ENCODE peak calls at places on chromosomes 7 and 10, in nine cellular contexts. One of them, this sample, is unnamed.

GRCh38 chr10:62597226-62597625 is 207.3 kb upstream of the ADO start:
- DNase-seq in PC-3: peak
- DNase-seq in stimulated activated CD8-positive, alpha-beta memory T cell treated with anti-CD3 and anti-CD28 coated beads, Interleukin-7, amount 100 ng/mL, for 4 hours: no peak
- DNase-seq in myocyte: no peak
- DNase-seq in GM12865: no peak
- DNase-seq in skeletal muscle cell: no peak
- DNase-seq in GM19239: no peak
- DNase-seq in AML-193: no peak
- DNase-seq in fibroblast of mammary gland: peak
- DNase-seq in this sample: no peak

GRCh38 chr7:17015575-17015974 is 133.8 kb upstream of the AGR3 start:
- DNase-seq in PC-3: no peak
- DNase-seq in stimulated activated CD8-positive, alpha-beta memory T cell treated with anti-CD3 and anti-CD28 coated beads, Interleukin-7, amount 100 ng/mL, for 4 hours: no peak
- DNase-seq in myocyte: peak
- DNase-seq in GM12865: peak
- DNase-seq in skeletal muscle cell: no peak
- DNase-seq in GM19239: no peak
- DNase-seq in AML-193: no peak
- DNase-seq in fibroblast of mammary gland: peak
- DNase-seq in this sample: no peak

GRCh38 chr7:45663167-45663921 is 89.2 kb downstream of the ADCY1 start:
- DNase-seq in PC-3: peak
- DNase-seq in stimulated activated CD8-positive, alpha-beta memory T cell treated with anti-CD3 and anti-CD28 coated beads, Interleukin-7, amount 100 ng/mL, for 4 hours: no peak
- DNase-seq in myocyte: peak
- DNase-seq in GM12865: no peak
- DNase-seq in skeletal muscle cell: no peak
- DNase-seq in GM19239: peak
- DNase-seq in AML-193: no peak
- DNase-seq in fibroblast of mammary gland: peak
- DNase-seq in this sample: no peak

GRCh38 chr10:24974978-24975377 is 22.6 kb upstream of the PRTFDC1 start:
- DNase-seq in PC-3: no peak
- DNase-seq in stimulated activated CD8-positive, alpha-beta memory T cell treated with anti-CD3 and anti-CD28 coated beads, Interleukin-7, amount 100 ng/mL, for 4 hours: no peak
- DNase-seq in myocyte: peak
- DNase-seq in GM12865: no peak
- DNase-seq in skeletal muscle cell: peak
- DNase-seq in GM19239: no peak
- DNase-seq in AML-193: no peak
- DNase-seq in fibroblast of mammary gland: peak
- DNase-seq in this sample: no peak

GRCh38 chr7:136074840-136075239 is 97.7 kb upstream of the MTPN start:
- DNase-seq in PC-3: no peak
- DNase-seq in stimulated activated CD8-positive, alpha-beta memory T cell treated with anti-CD3 and anti-CD28 coated beads, Interleukin-7, amount 100 ng/mL, for 4 hours: no peak
- DNase-seq in myocyte: no peak
- DNase-seq in GM12865: no peak
- DNase-seq in skeletal muscle cell: no peak
- DNase-seq in GM19239: no peak
- DNase-seq in AML-193: no peak
- DNase-seq in fibroblast of mammary gland: no peak
- DNase-seq in this sample: no peak

GRCh38 chr10:100315603-100316002 is 14.4 kb downstream of the PKD2L1 start:
- DNase-seq in PC-3: no peak
- DNase-seq in stimulated activated CD8-positive, alpha-beta memory T cell treated with anti-CD3 and anti-CD28 coated beads, Interleukin-7, amount 100 ng/mL, for 4 hours: no peak
- DNase-seq in myocyte: no peak
- DNase-seq in GM12865: no peak
- DNase-seq in skeletal muscle cell: no peak
- DNase-seq in GM19239: no peak
- DNase-seq in AML-193: no peak
- DNase-seq in fibroblast of mammary gland: no peak
- DNase-seq in this sample: no peak

GRCh38 chr7:107953924-107954303 is 49.0 kb downstream of the LAMB1 start:
- DNase-seq in PC-3: peak
- DNase-seq in stimulated activated CD8-positive, alpha-beta memory T cell treated with anti-CD3 and anti-CD28 coated beads, Interleukin-7, amount 100 ng/mL, for 4 hours: no peak
- DNase-seq in myocyte: no peak
- DNase-seq in GM12865: no peak
- DNase-seq in skeletal muscle cell: no peak
- DNase-seq in GM19239: no peak
- DNase-seq in AML-193: no peak
- DNase-seq in fibroblast of mammary gland: no peak
- DNase-seq in this sample: no peak

GRCh38 chr10:119673271-119673670 is 22.1 kb downstream of the BAG3 start:
- DNase-seq in PC-3: no peak
- DNase-seq in stimulated activated CD8-positive, alpha-beta memory T cell treated with anti-CD3 and anti-CD28 coated beads, Interleukin-7, amount 100 ng/mL, for 4 hours: no peak
- DNase-seq in myocyte: no peak
- DNase-seq in GM12865: no peak
- DNase-seq in skeletal muscle cell: no peak
- DNase-seq in GM19239: no peak
- DNase-seq in AML-193: no peak
- DNase-seq in fibroblast of mammary gland: no peak
- DNase-seq in this sample: no peak

GRCh38 chr10:29642996-29643395 is 8.2 kb upstream of the SVIL start:
- DNase-seq in PC-3: no peak
- DNase-seq in stimulated activated CD8-positive, alpha-beta memory T cell treated with anti-CD3 and anti-CD28 coated beads, Interleukin-7, amount 100 ng/mL, for 4 hours: no peak
- DNase-seq in myocyte: peak
- DNase-seq in GM12865: no peak
- DNase-seq in skeletal muscle cell: peak
- DNase-seq in GM19239: no peak
- DNase-seq in AML-193: no peak
- DNase-seq in fibroblast of mammary gland: peak
- DNase-seq in this sample: no peak

GRCh38 chr10:78212134-78212785 is 178.6 kb downstream of the RPS24 start:
- DNase-seq in PC-3: peak
- DNase-seq in stimulated activated CD8-positive, alpha-beta memory T cell treated with anti-CD3 and anti-CD28 coated beads, Interleukin-7, amount 100 ng/mL, for 4 hours: no peak
- DNase-seq in myocyte: peak
- DNase-seq in GM12865: no peak
- DNase-seq in skeletal muscle cell: no peak
- DNase-seq in GM19239: no peak
- DNase-seq in AML-193: no peak
- DNase-seq in fibroblast of mammary gland: peak
- DNase-seq in this sample: no peak

GRCh38 chr7:44163591-44163990 is 22.5 kb upstream of the MYL7 start:
- DNase-seq in PC-3: peak
- DNase-seq in stimulated activated CD8-positive, alpha-beta memory T cell treated with anti-CD3 and anti-CD28 coated beads, Interleukin-7, amount 100 ng/mL, for 4 hours: no peak
- DNase-seq in myocyte: peak
- DNase-seq in GM12865: no peak
- DNase-seq in skeletal muscle cell: peak
- DNase-seq in GM19239: no peak
- DNase-seq in AML-193: no peak
- DNase-seq in fibroblast of mammary gland: peak
- DNase-seq in this sample: no peak

GRCh38 chr10:122290334-122290733 is 19.2 kb downstream of the BTBD16 start:
- DNase-seq in PC-3: no peak
- DNase-seq in stimulated activated CD8-positive, alpha-beta memory T cell treated with anti-CD3 and anti-CD28 coated beads, Interleukin-7, amount 100 ng/mL, for 4 hours: no peak
- DNase-seq in myocyte: no peak
- DNase-seq in GM12865: no peak
- DNase-seq in skeletal muscle cell: no peak
- DNase-seq in GM19239: no peak
- DNase-seq in AML-193: no peak
- DNase-seq in fibroblast of mammary gland: peak
- DNase-seq in this sample: no peak

GRCh38 chr10:43106256-43107091 is 29.6 kb downstream of the RET start:
- DNase-seq in PC-3: no peak
- DNase-seq in stimulated activated CD8-positive, alpha-beta memory T cell treated with anti-CD3 and anti-CD28 coated beads, Interleukin-7, amount 100 ng/mL, for 4 hours: no peak
- DNase-seq in myocyte: no peak
- DNase-seq in GM12865: peak
- DNase-seq in skeletal muscle cell: no peak
- DNase-seq in GM19239: no peak
- DNase-seq in AML-193: no peak
- DNase-seq in fibroblast of mammary gland: no peak
- DNase-seq in this sample: no peak

GRCh38 chr7:151008511-151009323 is 15.6 kb downstream of the ATG9B start:
- DNase-seq in PC-3: no peak
- DNase-seq in stimulated activated CD8-positive, alpha-beta memory T cell treated with anti-CD3 and anti-CD28 coated beads, Interleukin-7, amount 100 ng/mL, for 4 hours: peak
- DNase-seq in myocyte: no peak
- DNase-seq in GM12865: peak
- DNase-seq in skeletal muscle cell: no peak
- DNase-seq in GM19239: peak
- DNase-seq in AML-193: peak
- DNase-seq in fibroblast of mammary gland: peak
- DNase-seq in this sample: peak

GRCh38 chr10:74021248-74022055 is 23.5 kb downstream of the VCL start:
- DNase-seq in PC-3: peak
- DNase-seq in stimulated activated CD8-positive, alpha-beta memory T cell treated with anti-CD3 and anti-CD28 coated beads, Interleukin-7, amount 100 ng/mL, for 4 hours: no peak
- DNase-seq in myocyte: no peak
- DNase-seq in GM12865: no peak
- DNase-seq in skeletal muscle cell: peak
- DNase-seq in GM19239: no peak
- DNase-seq in AML-193: peak
- DNase-seq in fibroblast of mammary gland: peak
- DNase-seq in this sample: no peak

GRCh38 chr10:47402681-47403301 is 18.7 kb upstream of the ZNF488 start:
- DNase-seq in PC-3: peak
- DNase-seq in stimulated activated CD8-positive, alpha-beta memory T cell treated with anti-CD3 and anti-CD28 coated beads, Interleukin-7, amount 100 ng/mL, for 4 hours: no peak
- DNase-seq in myocyte: peak
- DNase-seq in GM12865: no peak
- DNase-seq in skeletal muscle cell: peak
- DNase-seq in GM19239: no peak
- DNase-seq in AML-193: no peak
- DNase-seq in fibroblast of mammary gland: peak
- DNase-seq in this sample: peak

GRCh38 chr10:33334839-33335549 is 527 bp upstream of the NRP1 start:
- DNase-seq in PC-3: peak
- DNase-seq in stimulated activated CD8-positive, alpha-beta memory T cell treated with anti-CD3 and anti-CD28 coated beads, Interleukin-7, amount 100 ng/mL, for 4 hours: no peak
- DNase-seq in myocyte: peak
- DNase-seq in GM12865: peak
- DNase-seq in skeletal muscle cell: peak
- DNase-seq in GM19239: no peak
- DNase-seq in AML-193: peak
- DNase-seq in fibroblast of mammary gland: peak
- DNase-seq in this sample: peak

GRCh38 chr7:2173184-2173827 is 59.4 kb downstream of the MAD1L1 start:
- DNase-seq in PC-3: no peak
- DNase-seq in stimulated activated CD8-positive, alpha-beta memory T cell treated with anti-CD3 and anti-CD28 coated beads, Interleukin-7, amount 100 ng/mL, for 4 hours: no peak
- DNase-seq in myocyte: no peak
- DNase-seq in GM12865: no peak
- DNase-seq in skeletal muscle cell: no peak
- DNase-seq in GM19239: no peak
- DNase-seq in AML-193: no peak
- DNase-seq in fibroblast of mammary gland: no peak
- DNase-seq in this sample: no peak

GRCh38 chr10:73881221-73881919 is 7.0 kb upstream of the CAMK2G start:
- DNase-seq in PC-3: peak
- DNase-seq in stimulated activated CD8-positive, alpha-beta memory T cell treated with anti-CD3 and anti-CD28 coated beads, Interleukin-7, amount 100 ng/mL, for 4 hours: no peak
- DNase-seq in myocyte: no peak
- DNase-seq in GM12865: no peak
- DNase-seq in skeletal muscle cell: no peak
- DNase-seq in GM19239: no peak
- DNase-seq in AML-193: no peak
- DNase-seq in fibroblast of mammary gland: no peak
- DNase-seq in this sample: no peak

GRCh38 chr7:117816727-117817126 is 56.5 kb downstream of the CTTNBP2 start:
- DNase-seq in PC-3: peak
- DNase-seq in stimulated activated CD8-positive, alpha-beta memory T cell treated with anti-CD3 and anti-CD28 coated beads, Interleukin-7, amount 100 ng/mL, for 4 hours: no peak
- DNase-seq in myocyte: no peak
- DNase-seq in GM12865: no peak
- DNase-seq in skeletal muscle cell: no peak
- DNase-seq in GM19239: no peak
- DNase-seq in AML-193: no peak
- DNase-seq in fibroblast of mammary gland: peak
- DNase-seq in this sample: no peak

GRCh38 chr7:37312608-37313007 is 136.1 kb downstream of the ELMO1 start:
- DNase-seq in PC-3: no peak
- DNase-seq in stimulated activated CD8-positive, alpha-beta memory T cell treated with anti-CD3 and anti-CD28 coated beads, Interleukin-7, amount 100 ng/mL, for 4 hours: no peak
- DNase-seq in myocyte: no peak
- DNase-seq in GM12865: no peak
- DNase-seq in skeletal muscle cell: no peak
- DNase-seq in GM19239: no peak
- DNase-seq in AML-193: no peak
- DNase-seq in fibroblast of mammary gland: no peak
- DNase-seq in this sample: no peak

GRCh38 chr7:121446526-121446925 is 50.4 kb upstream of the FAM3C start:
- DNase-seq in PC-3: no peak
- DNase-seq in stimulated activated CD8-positive, alpha-beta memory T cell treated with anti-CD3 and anti-CD28 coated beads, Interleukin-7, amount 100 ng/mL, for 4 hours: no peak
- DNase-seq in myocyte: no peak
- DNase-seq in GM12865: no peak
- DNase-seq in skeletal muscle cell: no peak
- DNase-seq in GM19239: no peak
- DNase-seq in AML-193: no peak
- DNase-seq in fibroblast of mammary gland: no peak
- DNase-seq in this sample: no peak

GRCh38 chr10:17219024-17219423 is 9.0 kb upstream of the VIM start:
- DNase-seq in PC-3: no peak
- DNase-seq in stimulated activated CD8-positive, alpha-beta memory T cell treated with anti-CD3 and anti-CD28 coated beads, Interleukin-7, amount 100 ng/mL, for 4 hours: no peak
- DNase-seq in myocyte: no peak
- DNase-seq in GM12865: no peak
- DNase-seq in skeletal muscle cell: no peak
- DNase-seq in GM19239: no peak
- DNase-seq in AML-193: no peak
- DNase-seq in fibroblast of mammary gland: peak
- DNase-seq in this sample: no peak

GRCh38 chr10:92695679-92696605 is 6.2 kb downstream of the HHEX start:
- DNase-seq in PC-3: no peak
- DNase-seq in stimulated activated CD8-positive, alpha-beta memory T cell treated with anti-CD3 and anti-CD28 coated beads, Interleukin-7, amount 100 ng/mL, for 4 hours: no peak
- DNase-seq in myocyte: peak
- DNase-seq in GM12865: no peak
- DNase-seq in skeletal muscle cell: no peak
- DNase-seq in GM19239: no peak
- DNase-seq in AML-193: no peak
- DNase-seq in fibroblast of mammary gland: peak
- DNase-seq in this sample: no peak

GRCh38 chr10:8221481-8221880 is 167.0 kb downstream of the GATA3 start:
- DNase-seq in PC-3: no peak
- DNase-seq in stimulated activated CD8-positive, alpha-beta memory T cell treated with anti-CD3 and anti-CD28 coated beads, Interleukin-7, amount 100 ng/mL, for 4 hours: no peak
- DNase-seq in myocyte: no peak
- DNase-seq in GM12865: no peak
- DNase-seq in skeletal muscle cell: no peak
- DNase-seq in GM19239: no peak
- DNase-seq in AML-193: no peak
- DNase-seq in fibroblast of mammary gland: no peak
- DNase-seq in this sample: no peak

GRCh38 chr7:135716677-135717238 is 11.2 kb downstream of the SLC13A4 start:
- DNase-seq in PC-3: peak
- DNase-seq in stimulated activated CD8-positive, alpha-beta memory T cell treated with anti-CD3 and anti-CD28 coated beads, Interleukin-7, amount 100 ng/mL, for 4 hours: no peak
- DNase-seq in myocyte: peak
- DNase-seq in GM12865: no peak
- DNase-seq in skeletal muscle cell: peak
- DNase-seq in GM19239: no peak
- DNase-seq in AML-193: no peak
- DNase-seq in fibroblast of mammary gland: peak
- DNase-seq in this sample: no peak

GRCh38 chr10:132904814-132905649 is 37.3 kb downstream of the CFAP46 start:
- DNase-seq in PC-3: no peak
- DNase-seq in stimulated activated CD8-positive, alpha-beta memory T cell treated with anti-CD3 and anti-CD28 coated beads, Interleukin-7, amount 100 ng/mL, for 4 hours: no peak
- DNase-seq in myocyte: no peak
- DNase-seq in GM12865: no peak
- DNase-seq in skeletal muscle cell: no peak
- DNase-seq in GM19239: no peak
- DNase-seq in AML-193: no peak
- DNase-seq in fibroblast of mammary gland: no peak
- DNase-seq in this sample: no peak

GRCh38 chr7:80127412-80128150 is 7.0 kb upstream of the GNAI1 start:
- DNase-seq in PC-3: no peak
- DNase-seq in stimulated activated CD8-positive, alpha-beta memory T cell treated with anti-CD3 and anti-CD28 coated beads, Interleukin-7, amount 100 ng/mL, for 4 hours: no peak
- DNase-seq in myocyte: peak
- DNase-seq in GM12865: no peak
- DNase-seq in skeletal muscle cell: no peak
- DNase-seq in GM19239: no peak
- DNase-seq in AML-193: no peak
- DNase-seq in fibroblast of mammary gland: no peak
- DNase-seq in this sample: no peak

GRCh38 chr10:78354101-78354500 is 320.4 kb downstream of the RPS24 start:
- DNase-seq in PC-3: no peak
- DNase-seq in stimulated activated CD8-positive, alpha-beta memory T cell treated with anti-CD3 and anti-CD28 coated beads, Interleukin-7, amount 100 ng/mL, for 4 hours: no peak
- DNase-seq in myocyte: no peak
- DNase-seq in GM12865: no peak
- DNase-seq in skeletal muscle cell: no peak
- DNase-seq in GM19239: no peak
- DNase-seq in AML-193: no peak
- DNase-seq in fibroblast of mammary gland: peak
- DNase-seq in this sample: no peak

GRCh38 chr7:121329460-121330052 is 756 bp downstream of the WNT16 start:
- DNase-seq in PC-3: no peak
- DNase-seq in stimulated activated CD8-positive, alpha-beta memory T cell treated with anti-CD3 and anti-CD28 coated beads, Interleukin-7, amount 100 ng/mL, for 4 hours: no peak
- DNase-seq in myocyte: no peak
- DNase-seq in GM12865: peak
- DNase-seq in skeletal muscle cell: no peak
- DNase-seq in GM19239: no peak
- DNase-seq in AML-193: no peak
- DNase-seq in fibroblast of mammary gland: no peak
- DNase-seq in this sample: no peak

GRCh38 chr7:65951837-65952578 is 30.0 kb downstream of the GUSB start:
- DNase-seq in PC-3: peak
- DNase-seq in stimulated activated CD8-positive, alpha-beta memory T cell treated with anti-CD3 and anti-CD28 coated beads, Interleukin-7, amount 100 ng/mL, for 4 hours: no peak
- DNase-seq in myocyte: peak
- DNase-seq in GM12865: no peak
- DNase-seq in skeletal muscle cell: no peak
- DNase-seq in GM19239: no peak
- DNase-seq in AML-193: no peak
- DNase-seq in fibroblast of mammary gland: peak
- DNase-seq in this sample: no peak

This sample was measured in ureter.